ENCODE peak calls at places on chromosome 22, in six cellular contexts. B, K, H, U, T and J are unnamed samples.

GRCh38 chr22:41668971-41669911 is 19.4 kb downstream of the SNU13 start:
- DNase-seq in U (no peak), T (no peak), K (no peak), H (no peak), B (no peak), J (no peak)

GRCh38 chr22:50271519-50271970 is 1.4 kb upstream of the MAPK11 start:
- DNase-seq in U (no peak), K (peak), T (peak), H (no peak), B (peak), J (peak)

GRCh38 chr22:42277988-42278776 is 7.7 kb upstream of the TCF20 start:
- DNase-seq in H (no peak), K (no peak), U (no peak), B (no peak), T (no peak), J (no peak)

GRCh38 chr22:47806894-47807293 is 1044.4 kb downstream of the TBC1D22A start:
- DNase-seq in U (no peak), K (no peak), T (no peak), H (no peak), B (no peak), J (no peak)

GRCh38 chr22:26893034-26893710 is 235.8 kb downstream of the MIAT start:
- DNase-seq in B (no peak), T (no peak), U (no peak), K (no peak), H (no peak), J (no peak)

GRCh38 chr22:49372530-49373288 is 455.0 kb downstream of the BRD1 start:
- DNase-seq in T (peak), H (no peak), B (no peak), U (no peak), K (no peak), J (peak)

GRCh38 chr22:45136594-45136993 is 27.1 kb upstream of the NUP50 start:
- DNase-seq in H (no peak), K (no peak), U (no peak), B (no peak), T (no peak), J (no peak)

GRCh38 chr22:24455751-24456426 is 28.5 kb downstream of the ADORA2A start:
- DNase-seq in B (no peak), H (no peak), T (no peak), K (no peak), U (no peak), J (no peak)

GRCh38 chr22:29520851-29521250 is 32.7 kb downstream of the THOC5 start:
- DNase-seq in T (no peak), B (no peak), U (no peak), K (no peak), H (no peak), J (no peak)

GRCh38 chr22:46631113-46631512 is 10.9 kb downstream of the GRAMD4 start:
- DNase-seq in U (no peak), T (no peak), B (no peak), K (no peak), H (no peak), J (no peak)

GRCh38 chr22:42236268-42236667 is 34.2 kb downstream of the TCF20 start:
- DNase-seq in K (no peak), B (no peak), H (no peak), T (no peak), U (no peak), J (no peak)

GRCh38 chr22:45358127-45358526 is 48.4 kb downstream of the FAM118A start:
- DNase-seq in K (no peak), U (no peak), H (no peak), T (no peak), B (no peak), J (no peak)

GRCh38 chr22:40628354-40629042 is 8.0 kb downstream of the MRTFA start:
- DNase-seq in K (no peak), B (no peak), T (no peak), U (peak), H (no peak), J (no peak)

GRCh38 chr22:50085211-50085999 is at the start of gene MLC1:
- DNase-seq in B (no peak), K (peak), T (no peak), U (peak), H (no peak), J (no peak)

GRCh38 chr22:42919199-42919598 is 62.1 kb upstream of the ARFGAP3 start:
- DNase-seq in B (no peak), T (no peak), H (no peak), U (no peak), K (no peak), J (peak)

GRCh38 chr22:19150482-19151328 is 613 bp upstream of the GSC2 start:
- DNase-seq in B (no peak), U (no peak), K (no peak), H (no peak), T (no peak), J (no peak)

GRCh38 chr22:41966607-41967240 is 2.5 kb upstream of the SEPTIN3 start:
- DNase-seq in B (no peak), T (no peak), K (peak), H (no peak), U (peak), J (peak)

GRCh38 chr22:44286673-44287072 is 26.1 kb downstream of the SHISAL1 start:
- DNase-seq in H (no peak), T (no peak), B (no peak), U (no peak), K (no peak), J (peak)